ENCODE peak calls at places on chromosome 12, in five cellular contexts. V is OCI-LY7; M is A549; T is epithelial cell of esophagus; L is CD8-positive, alpha-beta T cell. B is an unnamed sample.

GRCh38 chr12:8698132-8698829 is 490 bp downstream of the RIMKLB start:
- DNase-seq in M (peak; percentile 60), V (peak; percentile 60), T (peak; percentile 47), L (peak; percentile 39), B (no peak)

GRCh38 chr12:66035289-66035961 is 95.1 kb downstream of the LLPH start:
- DNase-seq in V (peak; percentile 12), T (peak; percentile 68), L (no peak), M (peak; percentile 66), B (no peak)

GRCh38 chr12:53378222-53378621 is 1.8 kb upstream of the SP1 start:
- DNase-seq in M (no peak), V (no peak), T (no peak), L (no peak), B (no peak)

GRCh38 chr12:57151741-57152407 is 4.5 kb upstream of the LRP1-AS start:
- DNase-seq in T (peak; percentile 66), M (no peak), L (no peak), V (no peak), B (no peak)

GRCh38 chr12:26906024-26906423 is 31.8 kb downstream of the INTS13 start:
- DNase-seq in L (no peak), M (no peak), V (no peak), T (no peak), B (no peak)

GRCh38 chr12:67446716-67447115 is 177.6 kb downstream of the CAND1 start:
- DNase-seq in V (no peak), L (no peak), T (no peak), M (no peak), B (no peak)

GRCh38 chr12:117660896-117661295 is 299.5 kb upstream of the NOS1 start:
- DNase-seq in M (no peak), V (no peak), L (no peak), T (no peak), B (no peak)

GRCh38 chr12:19620222-19620621 is 180.9 kb downstream of the AEBP2 start:
- DNase-seq in M (peak; percentile 91), V (no peak), L (no peak), T (peak; percentile 93), B (no peak)

GRCh38 chr12:116426391-116427136 is 132.6 kb upstream of the MAP1LC3B2 start:
- DNase-seq in V (no peak), L (no peak), M (peak; percentile 98), T (peak; percentile 94), B (no peak)

GRCh38 chr12:46523446-46523845 is 150.9 kb upstream of the SLC38A2 start:
- DNase-seq in M (peak; percentile 53), L (no peak), V (no peak), T (peak; percentile 11), B (no peak)

GRCh38 chr12:121334513-121335343 is 17.5 kb downstream of the ANAPC5 start:
- DNase-seq in V (peak; percentile 76), T (peak; percentile 79), M (peak; percentile 85), L (no peak), B (peak; percentile 38)

GRCh38 chr12:105369014-105369413 is 38.5 kb downstream of the C12orf75 start:
- DNase-seq in L (no peak), T (peak; percentile 42), M (no peak), V (no peak), B (no peak)

GRCh38 chr12:106941481-106942156 is 14.1 kb upstream of the TMEM263 start:
- DNase-seq in L (no peak), T (no peak), V (no peak), M (no peak), B (no peak)

GRCh38 chr12:89927226-89927698 is 218.6 kb upstream of the ATP2B1 start:
- DNase-seq in L (no peak), V (peak; percentile 92), T (no peak), M (no peak), B (peak; percentile 89)

GRCh38 chr12:89883630-89884364 is 175.2 kb upstream of the ATP2B1 start:
- DNase-seq in V (no peak), M (no peak), L (no peak), T (no peak), B (no peak)

GRCh38 chr12:6333566-6333965 is 8.3 kb downstream of the TNFRSF1A start:
- DNase-seq in L (no peak), V (no peak), T (peak; percentile 97), M (no peak), B (no peak)

GRCh38 chr12:68378859-68379628 is 46.9 kb upstream of the MDM1 start:
- DNase-seq in L (no peak), M (peak; percentile 59), V (no peak), T (peak; percentile 54), B (no peak)

GRCh38 chr12:93379432-93380308 is 1.9 kb downstream of the NUDT4 start:
- DNase-seq in L (no peak), V (no peak), M (no peak), T (no peak), B (no peak)

GRCh38 chr12:66573605-66574004 is 105.3 kb downstream of the GRIP1 start:
- DNase-seq in V (peak; percentile 89), T (no peak), L (no peak), M (no peak), B (peak; percentile 26)

GRCh38 chr12:40031965-40032364 is 73.9 kb downstream of the SLC2A13 start:
- DNase-seq in L (no peak), T (no peak), V (no peak), M (no peak), B (no peak)

GRCh38 chr12:117356048-117356447 is 5.4 kb downstream of the NOS1 start:
- DNase-seq in T (peak; percentile 45), V (no peak), L (no peak), M (peak; percentile 39), B (no peak)

GRCh38 chr12:6614513-6615177 is 7.5 kb upstream of the CHD4 start:
- DNase-seq in L (no peak), T (peak; percentile 39), M (peak; percentile 54), V (no peak), B (no peak)

GRCh38 chr12:89928467-89928866 is 219.8 kb upstream of the ATP2B1 start:
- DNase-seq in V (peak; percentile 56), M (no peak), T (no peak), L (no peak), B (no peak)

GRCh38 chr12:60849723-60850122 is 1253.9 kb downstream of the SLC16A7 start:
- DNase-seq in M (no peak), V (no peak), T (peak; percentile 55), L (no peak), B (no peak)

GRCh38 chr12:95623554-95624170 is 72.4 kb upstream of the USP44 start:
- DNase-seq in T (peak; percentile 91), L (no peak), V (peak; percentile 51), M (peak; percentile 95), B (no peak)

GRCh38 chr12:89346741-89347324 is 5.5 kb downstream of the DUSP6 start:
- DNase-seq in V (no peak), M (no peak), T (peak; percentile 68), L (no peak), B (no peak)

GRCh38 chr12:47802312-47802711 is 17.4 kb downstream of the HDAC7 start:
- DNase-seq in V (peak; percentile 31), M (no peak), L (no peak), T (no peak), B (no peak)

GRCh38 chr12:42574879-42575278 is 14.7 kb downstream of the PRICKLE1 start:
- DNase-seq in V (no peak), T (no peak), L (no peak), M (no peak), B (no peak)

DNA sequence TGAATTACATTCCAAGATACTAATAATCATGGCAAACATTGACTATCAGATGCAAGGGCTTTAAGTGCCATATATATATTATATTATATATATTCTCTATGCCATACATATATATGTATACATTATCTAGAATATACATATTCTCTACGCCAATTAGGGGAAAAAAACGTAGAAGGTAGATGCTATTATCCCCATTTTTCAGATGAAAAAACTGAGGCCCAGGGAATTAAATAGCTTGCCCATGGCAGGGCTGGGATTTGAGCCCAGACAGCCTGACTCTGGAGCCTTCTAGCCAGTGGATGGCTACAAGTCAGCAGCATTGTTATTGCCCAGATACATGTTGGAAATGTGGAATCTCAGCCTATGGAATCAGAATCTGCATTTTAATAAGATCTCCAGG is 116.0 kb upstream of the BTG1 start:
- DNase-seq in M (no peak), T (no peak), L (no peak), V (no peak), B (no peak)
- H3K4me3 ChIP-seq in M (no peak overlapping the region), T (no peak overlapping the region), L (no peak overlapping the region), V (no peak overlapping the region), B (no peak overlapping the region)

GRCh38 chr12:69490920-69491643 is 20.9 kb downstream of the FRS2 start:
- DNase-seq in L (no peak), M (no peak), T (no peak), V (no peak), B (no peak)
- TF ChIP-seq CTCF in L (no peak), M (no peak), T (no peak), V (no peak), B (no peak)

DNA sequence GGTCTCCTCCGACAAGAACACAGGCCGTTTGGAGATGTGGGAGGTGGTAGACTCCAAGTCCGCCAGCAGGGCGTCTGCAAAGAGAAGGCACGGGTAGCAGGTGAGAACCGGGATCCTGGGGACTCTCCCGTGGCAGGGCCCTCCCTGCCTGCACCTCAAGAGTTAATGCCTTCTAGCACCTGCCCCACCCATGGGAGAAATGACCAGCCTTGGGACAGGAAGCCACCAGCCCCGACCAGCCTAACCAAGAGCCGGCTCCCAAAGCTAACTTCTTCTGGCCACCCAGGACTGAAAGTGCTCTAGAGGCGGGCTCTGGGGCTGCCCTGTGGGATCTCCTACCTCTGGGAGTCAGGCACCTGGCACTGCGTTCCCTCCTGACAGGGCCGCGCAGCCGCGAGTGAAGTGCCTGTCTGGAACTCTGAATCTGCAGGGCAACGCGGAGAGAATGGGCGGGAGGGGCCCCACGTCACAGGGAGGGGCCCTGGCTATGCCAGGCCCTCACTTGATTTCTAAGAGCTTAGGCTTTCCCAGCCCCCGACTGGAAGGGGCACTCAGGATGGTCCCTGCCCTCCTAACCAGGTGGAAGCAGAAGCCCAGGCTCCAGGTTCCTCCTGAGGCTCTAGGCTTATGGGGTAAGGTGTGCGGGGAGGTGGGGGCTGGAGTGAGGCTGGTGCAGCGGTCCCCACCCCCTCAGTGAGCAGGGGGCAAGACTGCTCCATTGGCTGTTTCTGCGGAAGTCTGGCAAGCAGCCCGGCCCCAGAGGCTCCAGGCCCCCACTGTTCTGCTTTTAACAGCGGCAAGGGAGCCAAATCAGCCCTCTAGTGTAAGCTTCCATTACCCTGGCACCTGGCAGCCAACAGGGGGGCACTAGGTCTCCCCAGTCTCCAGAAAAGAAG is 23.6 kb upstream of the RPLP0 start:
- DNase-seq in T (peak; percentile 53), L (no peak), M (no peak), V (no peak), B (no peak)
- H3K4me3 ChIP-seq in T (peak overlapping the region; percentile 16), L (no peak overlapping the region), M (no peak overlapping the region), V (no peak overlapping the region), B (no peak overlapping the region)

GRCh38 chr12:120092531-120093335 is 23.8 kb downstream of the RAB35 start:
- DNase-seq in V (no peak), M (no peak), T (no peak), L (no peak), B (no peak)

GRCh38 chr12:120093336-120093591 is 23.3 kb downstream of the RAB35 start:
- DNase-seq in L (no peak), M (no peak), T (no peak), V (no peak), B (no peak)

GRCh38 chr12:120095356-120096135 is 21.0 kb downstream of the RAB35 start:
- DNase-seq in V (no peak), L (no peak), T (no peak), M (no peak), B (no peak)

GRCh38 chr12:120093592-120094355 is 22.8 kb downstream of the RAB35 start:
- DNase-seq in T (no peak), V (no peak), L (no peak), M (no peak), B (no peak)

GRCh38 chr12:120094485-120094884 is 22.1 kb downstream of the RAB35 start:
- DNase-seq in L (no peak), M (no peak), T (no peak), V (no peak), B (no peak)
- TF ChIP-seq CTCF in L (no peak), M (no peak), T (no peak), V (no peak), B (no peak)